ENCODE peak calls at places on chromosomes 12 and 14, in seven cellular contexts. B, F, S, M, Z, C and I are unnamed samples.
A peak's percentile ranks its signal among the peaks of the same experiment; 100 is the strongest.

GRCh38 chr14:54782803-54783659 is 119.6 kb downstream of the GCH1 start:
- DNase-seq in B (peak; percentile 22), F (peak; percentile 62), S (no peak), M (no peak), Z (no peak), C (no peak), I (no peak)

GRCh38 chr14:49418789-49419188 is 167.4 kb downstream of the RPS29 start:
- DNase-seq in B (no peak), F (no peak), S (no peak), M (no peak), Z (no peak), C (no peak), I (no peak)

GRCh38 chr12:75759842-75760260 is 248.4 kb upstream of the KRR1 start:
- DNase-seq in B (no peak), F (no peak), S (no peak), M (no peak), Z (no peak), C (no peak), I (no peak)

GRCh38 chr14:29789475-29789874 is 138.2 kb downstream of the PRKD1 start:
- DNase-seq in B (no peak), F (no peak), S (no peak), M (no peak), Z (no peak), C (no peak), I (no peak)

GRCh38 chr12:1501695-1502440 is 92.5 kb downstream of the FBXL14 start:
- DNase-seq in B (no peak), F (no peak), S (no peak), M (no peak), Z (no peak), C (no peak), I (no peak)

GRCh38 chr14:65290830-65291229 is 121.7 kb upstream of the FUT8 start:
- DNase-seq in B (no peak), F (no peak), S (no peak), M (peak; percentile 41), Z (no peak), C (peak; percentile 82), I (no peak)

GRCh38 chr12:121614872-121615467 is 11.4 kb upstream of the ORAI1 start:
- DNase-seq in B (no peak), F (no peak), S (no peak), M (no peak), Z (no peak), C (no peak), I (no peak)

GRCh38 chr14:59333668-59334067 is 131.5 kb downstream of the GPR135 start:
- DNase-seq in B (peak; percentile 26), F (peak; percentile 69), S (no peak), M (no peak), Z (no peak), C (peak; percentile 56), I (no peak)

GRCh38 chr14:61406198-61406597 is 84.8 kb downstream of the PRKCH start:
- DNase-seq in B (no peak), F (peak; percentile 84), S (no peak), M (no peak), Z (no peak), C (no peak), I (peak; percentile 26)

GRCh38 chr12:55734595-55734994 is 5.8 kb upstream of the CD63 start:
- DNase-seq in B (no peak), F (no peak), S (no peak), M (no peak), Z (no peak), C (no peak), I (no peak)

GRCh38 chr12:130043685-130044421 is 118.4 kb upstream of the FZD10 start:
- DNase-seq in B (no peak), F (no peak), S (no peak), M (no peak), Z (no peak), C (no peak), I (no peak)

GRCh38 chr14:37246427-37246829 is 48.7 kb downstream of the MIPOL1 start:
- DNase-seq in B (peak; percentile 9), F (peak; percentile 46), S (no peak), M (no peak), Z (no peak), C (no peak), I (peak; percentile 27)

GRCh38 chr12:117707861-117708260 is 260.9 kb downstream of the KSR2 start:
- DNase-seq in B (no peak), F (no peak), S (no peak), M (no peak), Z (no peak), C (no peak), I (no peak)

GRCh38 chr14:75005357-75005756 is 2.6 kb downstream of the EIF2B2 start:
- DNase-seq in B (no peak), F (no peak), S (no peak), M (no peak), Z (no peak), C (no peak), I (no peak)

GRCh38 chr12:91866566-91866965 is 279.1 kb downstream of the BTG1 start:
- DNase-seq in B (no peak), F (no peak), S (no peak), M (no peak), Z (no peak), C (no peak), I (no peak)

GRCh38 chr12:120117961-120118709 is 1.6 kb upstream of the RAB35 start:
- DNase-seq in B (no peak), F (peak; percentile 94), S (no peak), M (no peak), Z (no peak), C (no peak), I (no peak)

GRCh38 chr14:22841769-22842168 is 5.4 kb downstream of the MMP14 start:
- DNase-seq in B (no peak), F (no peak), S (no peak), M (no peak), Z (no peak), C (no peak), I (no peak)

GRCh38 chr14:95500201-95500681 is 16.2 kb downstream of the SYNE3 start:
- DNase-seq in B (no peak), F (no peak), S (no peak), M (no peak), Z (no peak), C (no peak), I (no peak)

GRCh38 chr14:92600318-92601053 is 86.9 kb downstream of the RIN3 start:
- DNase-seq in B (no peak), F (no peak), S (no peak), M (no peak), Z (no peak), C (no peak), I (no peak)

GRCh38 chr12:56220611-56221232 is 1.0 kb downstream of the RNF41 start:
- DNase-seq in B (no peak), F (peak; percentile 56), S (no peak), M (no peak), Z (no peak), C (no peak), I (no peak)

GRCh38 chr14:50399251-50400032 is 2.8 kb upstream of the CDKL1 start:
- DNase-seq in B (no peak), F (no peak), S (no peak), M (no peak), Z (no peak), C (peak; percentile 72), I (no peak)

GRCh38 chr14:50363734-50364113 is 33.0 kb downstream of the CDKL1 start:
- DNase-seq in B (no peak), F (no peak), S (peak; percentile 21), M (peak; percentile 11), Z (no peak), C (no peak), I (no peak)

GRCh38 chr14:99637624-99638023 is 7.3 kb upstream of the HHIPL1 start:
- DNase-seq in B (no peak), F (no peak), S (no peak), M (no peak), Z (no peak), C (no peak), I (no peak)

GRCh38 chr12:1994429-1995143 is 9.7 kb downstream of the DCP1B start:
- DNase-seq in B (no peak), F (no peak), S (no peak), M (no peak), Z (no peak), C (no peak), I (no peak)

GRCh38 chr12:65787056-65787855 is 37.0 kb upstream of the HMGA2 start:
- DNase-seq in B (no peak), F (no peak), S (no peak), M (no peak), Z (no peak), C (no peak), I (no peak)

GRCh38 chr12:14723763-14724162 is 27.4 kb upstream of the GUCY2C start:
- DNase-seq in B (peak; percentile 29), F (peak; percentile 66), S (peak; percentile 49), M (peak; percentile 50), Z (peak; percentile 56), C (no peak), I (peak; percentile 55)

GRCh38 chr14:91163316-91163715 is 49.4 kb downstream of the DGLUCY start:
- DNase-seq in B (no peak), F (no peak), S (no peak), M (no peak), Z (no peak), C (no peak), I (no peak)